ENCODE peak calls at places on chromosomes 13 and 19, in six cellular contexts. One of them, this sample, is unnamed.

GRCh38 chr19:52689804-52690394 is 44.9 kb downstream of the ZNF611 start:
- DNase-seq in body of pancreas: peak
- DNase-seq in OCI-LY7: no peak
- DNase-seq in kidney epithelial cell: no peak
- DNase-seq in T-helper 17 cell: peak
- DNase-seq in activated naive CD4-positive, alpha-beta T cell treated with anti-CD3 and anti-CD28 coated beads, Interleukin-2, amount 10 ng/mL, durations not matched to agents 7 days and 5 days: peak
- DNase-seq in this sample: no peak

GRCh38 chr19:658916-659839 is 3.8 kb downstream of the RNF126 start:
- DNase-seq in OCI-LY7: peak
- DNase-seq in activated naive CD4-positive, alpha-beta T cell treated with anti-CD3 and anti-CD28 coated beads, Interleukin-2, amount 10 ng/mL, durations not matched to agents 7 days and 5 days: no peak
- DNase-seq in T-helper 17 cell: peak
- DNase-seq in body of pancreas: no peak
- DNase-seq in kidney epithelial cell: no peak
- DNase-seq in this sample: no peak

GRCh38 chr19:40962460-40962961 is 28.6 kb upstream of the CYP2B6 start:
- DNase-seq in OCI-LY7: no peak
- DNase-seq in activated naive CD4-positive, alpha-beta T cell treated with anti-CD3 and anti-CD28 coated beads, Interleukin-2, amount 10 ng/mL, durations not matched to agents 7 days and 5 days: no peak
- DNase-seq in body of pancreas: no peak
- DNase-seq in T-helper 17 cell: no peak
- DNase-seq in kidney epithelial cell: no peak
- DNase-seq in this sample: no peak

GRCh38 chr19:42216653-42217521 is 590 bp downstream of the DEDD2 start:
- DNase-seq in body of pancreas: peak
- DNase-seq in activated naive CD4-positive, alpha-beta T cell treated with anti-CD3 and anti-CD28 coated beads, Interleukin-2, amount 10 ng/mL, durations not matched to agents 7 days and 5 days: peak
- DNase-seq in T-helper 17 cell: no peak
- DNase-seq in OCI-LY7: peak
- DNase-seq in kidney epithelial cell: no peak
- DNase-seq in this sample: peak

GRCh38 chr19:44476559-44477408 is 23.5 kb downstream of the ZNF180 start:
- DNase-seq in kidney epithelial cell: no peak
- DNase-seq in OCI-LY7: peak
- DNase-seq in T-helper 17 cell: no peak
- DNase-seq in activated naive CD4-positive, alpha-beta T cell treated with anti-CD3 and anti-CD28 coated beads, Interleukin-2, amount 10 ng/mL, durations not matched to agents 7 days and 5 days: no peak
- DNase-seq in body of pancreas: no peak
- DNase-seq in this sample: peak

GRCh38 chr19:4557186-4557970 is 2.1 kb downstream of the SEMA6B start:
- DNase-seq in body of pancreas: no peak
- DNase-seq in activated naive CD4-positive, alpha-beta T cell treated with anti-CD3 and anti-CD28 coated beads, Interleukin-2, amount 10 ng/mL, durations not matched to agents 7 days and 5 days: peak
- DNase-seq in T-helper 17 cell: no peak
- DNase-seq in OCI-LY7: peak
- DNase-seq in kidney epithelial cell: no peak
- DNase-seq in this sample: no peak

GRCh38 chr13:87671031-87671823 is at the start of gene SLITRK5:
- DNase-seq in activated naive CD4-positive, alpha-beta T cell treated with anti-CD3 and anti-CD28 coated beads, Interleukin-2, amount 10 ng/mL, durations not matched to agents 7 days and 5 days: peak
- DNase-seq in OCI-LY7: peak
- DNase-seq in T-helper 17 cell: peak
- DNase-seq in body of pancreas: peak
- DNase-seq in kidney epithelial cell: no peak
- DNase-seq in this sample: peak

GRCh38 chr13:44306401-44307192 is 67.0 kb upstream of the SERP2 start:
- DNase-seq in T-helper 17 cell: no peak
- DNase-seq in activated naive CD4-positive, alpha-beta T cell treated with anti-CD3 and anti-CD28 coated beads, Interleukin-2, amount 10 ng/mL, durations not matched to agents 7 days and 5 days: no peak
- DNase-seq in OCI-LY7: no peak
- DNase-seq in kidney epithelial cell: peak
- DNase-seq in body of pancreas: no peak
- DNase-seq in this sample: no peak

GRCh38 chr19:33462112-33462726 is 59.4 kb downstream of the PEPD start:
- DNase-seq in T-helper 17 cell: no peak
- DNase-seq in OCI-LY7: no peak
- DNase-seq in body of pancreas: no peak
- DNase-seq in kidney epithelial cell: no peak
- DNase-seq in activated naive CD4-positive, alpha-beta T cell treated with anti-CD3 and anti-CD28 coated beads, Interleukin-2, amount 10 ng/mL, durations not matched to agents 7 days and 5 days: no peak
- DNase-seq in this sample: no peak

GRCh38 chr19:49952475-49952829 is 8.5 kb downstream of the SIGLEC11 start:
- DNase-seq in activated naive CD4-positive, alpha-beta T cell treated with anti-CD3 and anti-CD28 coated beads, Interleukin-2, amount 10 ng/mL, durations not matched to agents 7 days and 5 days: no peak
- DNase-seq in body of pancreas: peak
- DNase-seq in kidney epithelial cell: no peak
- DNase-seq in T-helper 17 cell: no peak
- DNase-seq in OCI-LY7: no peak
- DNase-seq in this sample: no peak

GRCh38 chr19:42606660-42607351 is 12.1 kb upstream of the CEACAM8 start:
- DNase-seq in kidney epithelial cell: no peak
- DNase-seq in activated naive CD4-positive, alpha-beta T cell treated with anti-CD3 and anti-CD28 coated beads, Interleukin-2, amount 10 ng/mL, durations not matched to agents 7 days and 5 days: peak
- DNase-seq in T-helper 17 cell: peak
- DNase-seq in OCI-LY7: peak
- DNase-seq in body of pancreas: peak
- DNase-seq in this sample: peak

GRCh38 chr13:75079226-75079625 is 402.7 kb downstream of the TBC1D4 start:
- DNase-seq in activated naive CD4-positive, alpha-beta T cell treated with anti-CD3 and anti-CD28 coated beads, Interleukin-2, amount 10 ng/mL, durations not matched to agents 7 days and 5 days: no peak
- DNase-seq in OCI-LY7: no peak
- DNase-seq in body of pancreas: no peak
- DNase-seq in kidney epithelial cell: peak
- DNase-seq in T-helper 17 cell: no peak
- DNase-seq in this sample: no peak

GRCh38 chr13:83622422-83622784 is 259.9 kb downstream of the SLITRK1 start:
- DNase-seq in kidney epithelial cell: no peak
- DNase-seq in T-helper 17 cell: no peak
- DNase-seq in OCI-LY7: no peak
- DNase-seq in activated naive CD4-positive, alpha-beta T cell treated with anti-CD3 and anti-CD28 coated beads, Interleukin-2, amount 10 ng/mL, durations not matched to agents 7 days and 5 days: no peak
- DNase-seq in body of pancreas: no peak
- DNase-seq in this sample: no peak

GRCh38 chr13:98874029-98874397 is 103.9 kb downstream of the DOCK9 start:
- DNase-seq in kidney epithelial cell: no peak
- DNase-seq in OCI-LY7: no peak
- DNase-seq in activated naive CD4-positive, alpha-beta T cell treated with anti-CD3 and anti-CD28 coated beads, Interleukin-2, amount 10 ng/mL, durations not matched to agents 7 days and 5 days: no peak
- DNase-seq in body of pancreas: no peak
- DNase-seq in T-helper 17 cell: no peak
- DNase-seq in this sample: no peak

GRCh38 chr19:10655457-10656312 is 1.5 kb downstream of the ILF3 start:
- DNase-seq in activated naive CD4-positive, alpha-beta T cell treated with anti-CD3 and anti-CD28 coated beads, Interleukin-2, amount 10 ng/mL, durations not matched to agents 7 days and 5 days: peak
- DNase-seq in OCI-LY7: peak
- DNase-seq in body of pancreas: peak
- DNase-seq in kidney epithelial cell: no peak
- DNase-seq in T-helper 17 cell: no peak
- DNase-seq in this sample: peak

GRCh38 chr13:91108315-91108714 is 239.2 kb upstream of the MIR17HG start:
- DNase-seq in OCI-LY7: no peak
- DNase-seq in body of pancreas: no peak
- DNase-seq in kidney epithelial cell: no peak
- DNase-seq in activated naive CD4-positive, alpha-beta T cell treated with anti-CD3 and anti-CD28 coated beads, Interleukin-2, amount 10 ng/mL, durations not matched to agents 7 days and 5 days: no peak
- DNase-seq in T-helper 17 cell: no peak
- DNase-seq in this sample: no peak

GRCh38 chr19:2484178-2484937 is 8.4 kb downstream of the GADD45B start:
- DNase-seq in kidney epithelial cell: no peak
- DNase-seq in activated naive CD4-positive, alpha-beta T cell treated with anti-CD3 and anti-CD28 coated beads, Interleukin-2, amount 10 ng/mL, durations not matched to agents 7 days and 5 days: no peak
- DNase-seq in T-helper 17 cell: no peak
- DNase-seq in body of pancreas: no peak
- DNase-seq in OCI-LY7: no peak
- DNase-seq in this sample: no peak

GRCh38 chr13:37878496-37878895 is 8.9 kb upstream of the TRPC4 start:
- DNase-seq in activated naive CD4-positive, alpha-beta T cell treated with anti-CD3 and anti-CD28 coated beads, Interleukin-2, amount 10 ng/mL, durations not matched to agents 7 days and 5 days: no peak
- DNase-seq in kidney epithelial cell: no peak
- DNase-seq in T-helper 17 cell: no peak
- DNase-seq in OCI-LY7: no peak
- DNase-seq in body of pancreas: no peak
- DNase-seq in this sample: no peak

GRCh38 chr19:19276386-19276785 is 3.3 kb upstream of the TM6SF2 start:
- DNase-seq in OCI-LY7: no peak
- DNase-seq in T-helper 17 cell: no peak
- DNase-seq in kidney epithelial cell: no peak
- DNase-seq in body of pancreas: no peak
- DNase-seq in activated naive CD4-positive, alpha-beta T cell treated with anti-CD3 and anti-CD28 coated beads, Interleukin-2, amount 10 ng/mL, durations not matched to agents 7 days and 5 days: no peak
- DNase-seq in this sample: no peak

GRCh38 chr19:17933414-17934129 is 757 bp downstream of the CCDC124 start:
- DNase-seq in kidney epithelial cell: no peak
- DNase-seq in T-helper 17 cell: no peak
- DNase-seq in OCI-LY7: no peak
- DNase-seq in activated naive CD4-positive, alpha-beta T cell treated with anti-CD3 and anti-CD28 coated beads, Interleukin-2, amount 10 ng/mL, durations not matched to agents 7 days and 5 days: no peak
- DNase-seq in body of pancreas: no peak
- DNase-seq in this sample: peak

GRCh38 chr19:15028490-15028889 is 20.8 kb upstream of the CASP14 start:
- DNase-seq in T-helper 17 cell: no peak
- DNase-seq in activated naive CD4-positive, alpha-beta T cell treated with anti-CD3 and anti-CD28 coated beads, Interleukin-2, amount 10 ng/mL, durations not matched to agents 7 days and 5 days: no peak
- DNase-seq in OCI-LY7: no peak
- DNase-seq in kidney epithelial cell: no peak
- DNase-seq in body of pancreas: no peak
- DNase-seq in this sample: peak

GRCh38 chr13:98175823-98176222 is 1.2 kb downstream of the RNF113B start:
- DNase-seq in kidney epithelial cell: no peak
- DNase-seq in activated naive CD4-positive, alpha-beta T cell treated with anti-CD3 and anti-CD28 coated beads, Interleukin-2, amount 10 ng/mL, durations not matched to agents 7 days and 5 days: no peak
- DNase-seq in body of pancreas: no peak
- DNase-seq in T-helper 17 cell: no peak
- DNase-seq in OCI-LY7: no peak
- DNase-seq in this sample: no peak

GRCh38 chr13:21518617-21519144 is 59.6 kb upstream of the ZDHHC20 start:
- DNase-seq in T-helper 17 cell: no peak
- DNase-seq in body of pancreas: no peak
- DNase-seq in OCI-LY7: no peak
- DNase-seq in activated naive CD4-positive, alpha-beta T cell treated with anti-CD3 and anti-CD28 coated beads, Interleukin-2, amount 10 ng/mL, durations not matched to agents 7 days and 5 days: no peak
- DNase-seq in kidney epithelial cell: no peak
- DNase-seq in this sample: no peak

GRCh38 chr13:100300708-100301107 is 211.8 kb downstream of the PCCA start:
- DNase-seq in activated naive CD4-positive, alpha-beta T cell treated with anti-CD3 and anti-CD28 coated beads, Interleukin-2, amount 10 ng/mL, durations not matched to agents 7 days and 5 days: no peak
- DNase-seq in kidney epithelial cell: no peak
- DNase-seq in T-helper 17 cell: no peak
- DNase-seq in body of pancreas: no peak
- DNase-seq in OCI-LY7: no peak
- DNase-seq in this sample: no peak

GRCh38 chr13:73984949-73985691 is 149.1 kb downstream of the KLF12 start:
- DNase-seq in T-helper 17 cell: peak
- DNase-seq in kidney epithelial cell: no peak
- DNase-seq in OCI-LY7: no peak
- DNase-seq in body of pancreas: no peak
- DNase-seq in activated naive CD4-positive, alpha-beta T cell treated with anti-CD3 and anti-CD28 coated beads, Interleukin-2, amount 10 ng/mL, durations not matched to agents 7 days and 5 days: peak
- DNase-seq in this sample: no peak

GRCh38 chr13:96744665-96745331 is 249.5 kb downstream of the OXGR1 start:
- DNase-seq in body of pancreas: no peak
- DNase-seq in OCI-LY7: no peak
- DNase-seq in kidney epithelial cell: no peak
- DNase-seq in T-helper 17 cell: no peak
- DNase-seq in activated naive CD4-positive, alpha-beta T cell treated with anti-CD3 and anti-CD28 coated beads, Interleukin-2, amount 10 ng/mL, durations not matched to agents 7 days and 5 days: no peak
- DNase-seq in this sample: no peak

GRCh38 chr19:58346961-58347929 is 6.0 kb downstream of the A1BG start:
- DNase-seq in T-helper 17 cell: peak
- DNase-seq in OCI-LY7: peak
- DNase-seq in body of pancreas: peak
- DNase-seq in kidney epithelial cell: no peak
- DNase-seq in activated naive CD4-positive, alpha-beta T cell treated with anti-CD3 and anti-CD28 coated beads, Interleukin-2, amount 10 ng/mL, durations not matched to agents 7 days and 5 days: peak
- DNase-seq in this sample: peak

GRCh38 chr19:4474504-4475136 is 2.5 kb downstream of the HDGFL2 start:
- DNase-seq in OCI-LY7: peak
- DNase-seq in activated naive CD4-positive, alpha-beta T cell treated with anti-CD3 and anti-CD28 coated beads, Interleukin-2, amount 10 ng/mL, durations not matched to agents 7 days and 5 days: peak
- DNase-seq in kidney epithelial cell: no peak
- DNase-seq in T-helper 17 cell: no peak
- DNase-seq in body of pancreas: no peak
- DNase-seq in this sample: no peak

GRCh38 chr13:80341771-80342271 is 895 bp upstream of the SPRY2 start:
- DNase-seq in OCI-LY7: no peak
- DNase-seq in T-helper 17 cell: no peak
- DNase-seq in kidney epithelial cell: no peak
- DNase-seq in body of pancreas: peak
- DNase-seq in activated naive CD4-positive, alpha-beta T cell treated with anti-CD3 and anti-CD28 coated beads, Interleukin-2, amount 10 ng/mL, durations not matched to agents 7 days and 5 days: no peak
- DNase-seq in this sample: peak

GRCh38 chr19:7789447-7789846 is 26.4 kb downstream of the CLEC4M start:
- DNase-seq in kidney epithelial cell: no peak
- DNase-seq in OCI-LY7: peak
- DNase-seq in activated naive CD4-positive, alpha-beta T cell treated with anti-CD3 and anti-CD28 coated beads, Interleukin-2, amount 10 ng/mL, durations not matched to agents 7 days and 5 days: peak
- DNase-seq in T-helper 17 cell: no peak
- DNase-seq in body of pancreas: no peak
- DNase-seq in this sample: no peak

GRCh38 chr19:40677156-40677555 is 13.3 kb downstream of the NUMBL start:
- DNase-seq in body of pancreas: no peak
- DNase-seq in OCI-LY7: no peak
- DNase-seq in activated naive CD4-positive, alpha-beta T cell treated with anti-CD3 and anti-CD28 coated beads, Interleukin-2, amount 10 ng/mL, durations not matched to agents 7 days and 5 days: no peak
- DNase-seq in kidney epithelial cell: no peak
- DNase-seq in T-helper 17 cell: no peak
- DNase-seq in this sample: no peak

GRCh38 chr13:95921485-95921884 is 131.7 kb downstream of the UGGT2 start:
- DNase-seq in activated naive CD4-positive, alpha-beta T cell treated with anti-CD3 and anti-CD28 coated beads, Interleukin-2, amount 10 ng/mL, durations not matched to agents 7 days and 5 days: no peak
- DNase-seq in kidney epithelial cell: no peak
- DNase-seq in body of pancreas: no peak
- DNase-seq in T-helper 17 cell: no peak
- DNase-seq in OCI-LY7: no peak
- DNase-seq in this sample: no peak

This sample was measured in OCI-M1.